ENCODE peak calls at places on chromosomes 4 and X, in four cellular contexts. One of them, this sample, is unnamed.

GRCh38 chr4:71941001-71941400 is 90.8 kb upstream of the NPFFR2 start:
- DNase-seq in PC-3: peak
- DNase-seq in IMR-90: peak
- DNase-seq in psoas muscle: no peak
- DNase-seq in this sample: peak

GRCh38 chr4:2337896-2338295 is 76.0 kb upstream of the MXD4 start:
- DNase-seq in PC-3: no peak
- DNase-seq in IMR-90: no peak
- DNase-seq in psoas muscle: no peak
- DNase-seq in this sample: no peak

GRCh38 chr4:170400346-170400745 is 310.6 kb upstream of the AADAT start:
- DNase-seq in PC-3: peak
- DNase-seq in IMR-90: no peak
- DNase-seq in psoas muscle: no peak
- DNase-seq in this sample: no peak

GRCh38 chr4:165516281-165516833 is 137.5 kb downstream of the CPE start:
- DNase-seq in PC-3: no peak
- DNase-seq in IMR-90: no peak
- DNase-seq in psoas muscle: no peak
- DNase-seq in this sample: no peak

GRCh38 chrX:35292522-35292921 is 349.9 kb downstream of the FAM47B start:
- DNase-seq in PC-3: no peak
- DNase-seq in IMR-90: no peak
- DNase-seq in psoas muscle: no peak
- DNase-seq in this sample: no peak

GRCh38 chr4:55635760-55636621 is at the start of gene NMU:
- DNase-seq in PC-3: peak
- DNase-seq in IMR-90: no peak
- DNase-seq in psoas muscle: peak
- DNase-seq in this sample: peak

GRCh38 chr4:123244233-123244632 is 152.4 kb upstream of the SPRY1 start:
- DNase-seq in PC-3: no peak
- DNase-seq in IMR-90: peak
- DNase-seq in psoas muscle: peak
- DNase-seq in this sample: no peak

GRCh38 chr4:127698789-127699200 is 31.4 kb upstream of the SLC25A31 start:
- DNase-seq in PC-3: peak
- DNase-seq in IMR-90: peak
- DNase-seq in psoas muscle: no peak
- DNase-seq in this sample: peak

GRCh38 chr4:184306470-184306869 is 88.8 kb upstream of the ENPP6 start:
- DNase-seq in PC-3: peak
- DNase-seq in IMR-90: no peak
- DNase-seq in psoas muscle: no peak
- DNase-seq in this sample: no peak

DNA sequence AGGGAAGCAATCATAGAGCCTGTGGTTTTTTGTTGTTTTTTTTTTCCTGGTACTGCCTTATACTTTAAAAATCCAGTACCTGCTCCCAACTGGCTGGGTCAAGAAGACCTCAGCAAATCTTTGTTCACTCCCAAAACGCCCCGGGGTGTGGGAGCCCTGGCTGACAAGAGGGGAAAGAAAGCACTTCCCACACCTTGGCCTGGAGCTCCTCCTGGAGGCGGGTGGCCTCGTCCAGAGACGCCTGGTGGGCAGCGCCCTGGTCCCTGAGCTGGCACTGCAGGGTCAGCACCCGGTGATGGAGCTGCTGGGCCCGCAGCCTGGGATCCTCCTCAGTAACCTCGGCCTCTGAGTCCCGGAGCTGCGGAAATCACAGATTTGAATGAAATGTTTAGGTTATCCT is 38.2 kb downstream of the C4orf50 start:
- DNase-seq in PC-3: peak
- DNase-seq in IMR-90: no peak
- DNase-seq in psoas muscle: no peak
- DNase-seq in this sample: no peak
- TF ChIP-seq CTCF in PC-3: peak
- TF ChIP-seq CTCF in IMR-90: peak
- TF ChIP-seq CTCF in psoas muscle: no peak
- TF ChIP-seq CTCF in this sample: peak

DNA sequence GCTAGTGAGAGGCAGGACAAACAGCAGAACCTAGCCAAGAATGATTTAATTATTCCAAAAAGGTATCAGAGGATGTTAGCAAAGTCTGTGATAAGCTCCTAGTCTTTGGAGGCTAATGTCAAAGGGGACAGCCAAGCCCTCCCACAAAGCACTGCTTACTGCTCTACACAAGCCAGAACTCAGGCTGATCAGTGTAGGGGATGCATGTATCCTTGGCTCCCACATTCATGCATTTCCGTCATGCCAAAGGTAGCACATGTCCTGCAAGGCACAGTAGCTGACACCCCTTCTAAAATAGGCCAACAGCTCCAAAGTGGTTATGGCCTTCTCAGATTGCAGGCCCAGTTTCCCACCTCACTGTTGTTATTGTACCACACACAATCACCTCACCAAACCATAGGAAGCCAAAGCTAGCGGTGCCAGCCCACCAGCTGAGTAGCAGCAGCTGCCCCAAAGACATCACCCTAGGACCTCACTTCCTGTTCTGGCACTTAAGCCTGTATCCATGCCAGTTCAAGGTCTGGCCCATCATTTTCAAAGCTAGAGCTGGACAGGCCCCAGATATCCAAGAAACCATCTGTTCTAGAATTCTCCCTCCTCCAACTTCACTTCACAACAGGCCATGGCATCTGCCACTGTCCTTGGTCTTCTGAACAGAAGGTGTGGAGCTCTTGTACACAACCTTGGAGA is 40.9 kb downstream of the TSPAN5 start:
- DNase-seq in PC-3: no peak
- DNase-seq in IMR-90: no peak
- DNase-seq in psoas muscle: no peak
- DNase-seq in this sample: no peak
- TF ChIP-seq CTCF in PC-3: no peak
- TF ChIP-seq CTCF in IMR-90: no peak
- TF ChIP-seq CTCF in psoas muscle: no peak
- TF ChIP-seq CTCF in this sample: no peak

GRCh38 chrX:10197597-10198210 is 40.9 kb downstream of the CLCN4 start:
- DNase-seq in PC-3: no peak
- DNase-seq in IMR-90: no peak
- DNase-seq in psoas muscle: no peak
- DNase-seq in this sample: no peak

GRCh38 chrX:10198254-10198653 is 41.5 kb downstream of the CLCN4 start:
- DNase-seq in PC-3: no peak
- DNase-seq in IMR-90: peak
- DNase-seq in psoas muscle: no peak
- DNase-seq in this sample: no peak

GRCh38 chrX:10193587-10193986 is 36.8 kb downstream of the CLCN4 start:
- DNase-seq in PC-3: no peak
- DNase-seq in IMR-90: no peak
- DNase-seq in psoas muscle: no peak
- DNase-seq in this sample: no peak

GRCh38 chrX:10195425-10195824 is 38.6 kb downstream of the CLCN4 start:
- DNase-seq in PC-3: no peak
- DNase-seq in IMR-90: no peak
- DNase-seq in psoas muscle: no peak
- DNase-seq in this sample: no peak

GRCh38 chrX:10195947-10196346 is 39.2 kb downstream of the CLCN4 start:
- DNase-seq in PC-3: no peak
- DNase-seq in IMR-90: no peak
- DNase-seq in psoas muscle: no peak
- DNase-seq in this sample: no peak
- TF ChIP-seq CTCF in PC-3: no peak
- TF ChIP-seq CTCF in IMR-90: no peak
- TF ChIP-seq CTCF in psoas muscle: no peak
- TF ChIP-seq CTCF in this sample: no peak

GRCh38 chrX:74925210-74926088 is at the start of gene NEXMIF:
- DNase-seq in PC-3: peak
- DNase-seq in IMR-90: no peak
- DNase-seq in psoas muscle: no peak
- DNase-seq in this sample: peak
- TF ChIP-seq CTCF in PC-3: no peak
- TF ChIP-seq CTCF in IMR-90: no peak
- TF ChIP-seq CTCF in psoas muscle: no peak
- TF ChIP-seq CTCF in this sample: no peak

DNA sequence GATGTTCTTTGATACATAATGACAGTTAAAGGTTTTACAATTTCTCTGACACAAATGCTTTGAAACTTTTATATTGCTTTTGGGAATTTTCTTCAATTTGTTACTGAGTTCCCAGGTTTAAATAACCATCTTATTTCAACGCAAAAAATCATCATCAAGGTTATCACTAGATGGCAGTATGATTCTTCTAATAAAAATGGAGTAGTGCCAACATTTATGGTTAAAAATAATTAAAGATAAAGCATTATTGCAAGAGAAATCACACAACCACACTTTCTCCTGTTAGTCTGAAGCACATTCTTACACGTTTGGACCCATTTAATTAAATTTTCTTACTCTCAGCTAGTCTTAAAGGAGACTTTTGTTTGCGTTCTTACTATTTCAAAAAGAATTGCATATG is 611.3 kb upstream of the CPXCR1 start:
- DNase-seq in PC-3: peak
- DNase-seq in IMR-90: no peak
- DNase-seq in psoas muscle: no peak
- DNase-seq in this sample: no peak
- TF ChIP-seq CTCF in PC-3: peak
- TF ChIP-seq CTCF in IMR-90: peak
- TF ChIP-seq CTCF in psoas muscle: peak
- TF ChIP-seq CTCF in this sample: no peak

DNA sequence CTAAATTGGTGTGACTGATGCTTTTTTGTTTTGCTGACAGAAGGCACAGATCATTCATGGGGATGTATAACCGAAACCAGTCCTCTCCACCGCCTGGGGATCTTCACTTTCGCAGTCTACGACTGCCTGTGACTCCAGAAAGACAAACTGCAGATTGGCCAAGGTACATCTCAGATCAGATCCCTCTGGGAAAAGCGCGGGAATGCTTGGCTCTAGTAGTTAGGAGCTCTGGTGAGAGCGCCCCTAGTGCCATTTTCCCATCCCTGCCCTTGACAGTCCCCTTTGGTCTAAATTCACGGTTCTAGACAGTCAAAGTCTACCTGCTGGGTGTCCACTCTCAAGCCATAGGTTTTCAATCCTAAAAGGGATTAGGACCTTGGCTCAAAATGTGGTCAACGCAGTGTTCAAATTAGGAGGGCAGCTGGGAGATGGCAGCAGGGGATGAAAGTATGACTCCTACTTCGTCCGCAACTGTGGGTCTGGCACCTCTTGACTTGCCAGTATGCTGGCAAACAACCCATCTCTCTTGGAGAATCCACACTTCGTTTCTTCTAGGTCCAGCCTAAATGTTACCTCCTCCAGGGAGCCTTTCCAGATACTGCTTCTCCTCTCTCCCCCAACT is 6.9 kb upstream of the HAND2 start:
- DNase-seq in PC-3: peak
- DNase-seq in IMR-90: no peak
- DNase-seq in psoas muscle: no peak
- DNase-seq in this sample: no peak
- TF ChIP-seq CTCF in PC-3: peak
- TF ChIP-seq CTCF in IMR-90: no peak
- TF ChIP-seq CTCF in psoas muscle: no peak
- TF ChIP-seq CTCF in this sample: no peak

GRCh38 chr4:40721730-40722171 is 28.0 kb upstream of the NSUN7 start:
- DNase-seq in PC-3: peak
- DNase-seq in IMR-90: peak
- DNase-seq in psoas muscle: no peak
- DNase-seq in this sample: no peak

GRCh38 chr4:40718571-40718970 is 31.2 kb upstream of the NSUN7 start:
- DNase-seq in PC-3: peak
- DNase-seq in IMR-90: no peak
- DNase-seq in psoas muscle: no peak
- DNase-seq in this sample: no peak

GRCh38 chr4:40720931-40721330 is 28.8 kb upstream of the NSUN7 start:
- DNase-seq in PC-3: no peak
- DNase-seq in IMR-90: no peak
- DNase-seq in psoas muscle: no peak
- DNase-seq in this sample: no peak

GRCh38 chr4:40720351-40720750 is 29.4 kb upstream of the NSUN7 start:
- DNase-seq in PC-3: no peak
- DNase-seq in IMR-90: no peak
- DNase-seq in psoas muscle: no peak
- DNase-seq in this sample: no peak

DNA sequence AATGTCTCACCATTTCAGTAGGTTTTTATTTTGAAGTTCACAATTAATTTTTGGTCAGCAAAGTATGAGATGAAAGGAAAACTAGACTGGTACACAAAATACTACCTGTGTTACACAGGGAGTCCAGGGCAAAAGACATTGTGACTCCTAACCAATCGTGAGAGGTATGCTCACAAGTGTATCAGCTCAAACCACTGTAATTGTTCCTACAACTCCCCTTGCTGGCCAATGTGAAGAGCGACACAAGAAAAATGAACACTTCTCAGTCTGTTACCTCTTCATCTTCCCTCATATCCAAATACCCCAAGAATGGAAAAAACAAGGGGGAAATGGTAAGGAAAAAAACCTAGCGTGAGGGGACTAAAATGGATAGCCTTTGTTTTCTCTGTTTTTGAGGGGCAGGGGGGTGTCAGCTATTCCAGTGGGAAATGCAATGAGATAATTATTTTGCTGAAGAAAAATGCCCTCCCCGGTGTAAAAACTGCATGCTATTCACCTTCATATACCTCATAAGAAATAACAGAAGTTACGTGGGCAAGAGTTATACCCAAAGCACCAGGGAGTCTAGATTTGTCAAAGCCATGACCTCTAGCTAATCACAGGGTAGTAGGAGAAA is 30.6 kb upstream of the NSUN7 start:
- DNase-seq in PC-3: peak
- DNase-seq in IMR-90: peak
- DNase-seq in psoas muscle: no peak
- DNase-seq in this sample: peak
- TF ChIP-seq CTCF in PC-3: peak
- TF ChIP-seq CTCF in IMR-90: peak
- TF ChIP-seq CTCF in psoas muscle: no peak
- TF ChIP-seq CTCF in this sample: peak

DNA sequence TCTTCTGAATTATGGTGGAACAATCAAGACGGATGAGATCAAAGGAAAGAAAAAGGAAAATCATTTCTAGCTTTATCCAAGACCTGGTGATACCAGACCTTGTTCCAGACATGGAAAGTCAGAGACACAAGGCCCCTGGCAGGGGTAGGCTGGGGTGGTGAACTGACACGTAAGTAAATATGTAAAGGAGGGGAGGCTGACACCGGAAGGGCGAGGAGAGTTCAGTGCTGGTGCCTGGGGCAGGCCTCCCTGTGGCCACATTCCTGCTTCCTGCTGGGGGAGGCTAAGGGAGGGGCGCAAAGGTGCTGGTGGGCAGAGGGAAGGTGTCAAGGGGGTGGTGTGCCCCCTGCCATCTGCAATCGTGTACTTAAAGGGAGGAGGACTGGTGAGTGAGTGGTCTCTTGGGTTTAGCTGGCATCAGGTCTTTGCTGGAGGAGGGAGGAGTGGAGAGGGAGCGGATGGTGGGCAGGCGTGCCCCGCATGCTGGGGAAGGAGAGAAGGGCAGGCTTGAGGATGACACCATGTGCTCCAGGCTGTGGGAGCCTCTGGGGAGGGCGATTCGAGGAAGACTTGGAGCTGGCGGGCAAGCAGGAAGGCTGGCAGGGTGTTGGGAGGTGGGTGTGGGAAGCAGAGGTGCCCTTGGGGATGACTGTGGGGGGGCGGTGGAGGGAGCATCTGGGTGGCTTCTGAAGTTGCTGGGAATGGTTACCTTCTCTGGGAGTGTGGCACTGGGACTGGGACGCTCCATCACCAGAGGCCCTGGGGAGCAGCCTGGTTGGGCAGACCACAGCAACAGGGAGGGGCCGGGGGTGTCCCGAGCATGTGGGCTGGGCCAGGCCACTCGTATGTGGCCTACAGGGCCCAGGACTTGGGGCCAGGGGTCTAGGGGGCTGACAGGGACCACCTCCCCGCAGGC is 30.6 kb upstream of the AFAP1 start:
- DNase-seq in PC-3: peak
- DNase-seq in IMR-90: peak
- DNase-seq in psoas muscle: no peak
- DNase-seq in this sample: peak
- TF ChIP-seq CTCF in PC-3: no peak
- TF ChIP-seq CTCF in IMR-90: no peak
- TF ChIP-seq CTCF in psoas muscle: no peak
- TF ChIP-seq CTCF in this sample: no peak